ENCODE peak calls at places on chromosomes 2 and 18, in nine cellular contexts. One of them, this sample, is unnamed.
A peak's percentile ranks its signal among the peaks of the same experiment; 100 is the strongest.

GRCh38 chr2:222468338-222468737 is 44.0 kb downstream of the SGPP2 start:
- DNase-seq in Ammon's horn: no peak
- DNase-seq in AG04449: no peak
- DNase-seq in iPS-NIHi11: no peak
- DNase-seq in NCI-H1105: no peak
- DNase-seq in cardiac fibroblast: peak; percentile 33
- DNase-seq in dermis blood vessel endothelial cell: peak; percentile 64
- DNase-seq in activated CD4-positive, alpha-beta T cell treated with anti-CD3 and anti-CD28 coated beads, Interleukin-2, amount 10 ng/mL, durations not matched to agents 7 days and 5 days: no peak
- DNase-seq in AG09319: no peak
- DNase-seq in this sample: no peak

GRCh38 chr2:232600053-232600773 is 33.2 kb upstream of the EFHD1 start:
- DNase-seq in Ammon's horn: no peak
- DNase-seq in AG04449: no peak
- DNase-seq in iPS-NIHi11: peak; percentile 36
- DNase-seq in NCI-H1105: no peak
- DNase-seq in cardiac fibroblast: no peak
- DNase-seq in dermis blood vessel endothelial cell: no peak
- DNase-seq in activated CD4-positive, alpha-beta T cell treated with anti-CD3 and anti-CD28 coated beads, Interleukin-2, amount 10 ng/mL, durations not matched to agents 7 days and 5 days: no peak
- DNase-seq in AG09319: no peak
- DNase-seq in this sample: no peak

GRCh38 chr2:138922973-138923563 is 142.9 kb upstream of the NXPH2 start:
- DNase-seq in Ammon's horn: peak; percentile 15
- DNase-seq in AG04449: no peak
- DNase-seq in iPS-NIHi11: no peak
- DNase-seq in NCI-H1105: no peak
- DNase-seq in cardiac fibroblast: peak; percentile 47
- DNase-seq in dermis blood vessel endothelial cell: peak; percentile 13
- DNase-seq in activated CD4-positive, alpha-beta T cell treated with anti-CD3 and anti-CD28 coated beads, Interleukin-2, amount 10 ng/mL, durations not matched to agents 7 days and 5 days: no peak
- DNase-seq in AG09319: no peak
- DNase-seq in this sample: peak; percentile 47

GRCh38 chr2:98935777-98936132 is 270 bp downstream of the CRACDL start:
- DNase-seq in Ammon's horn: no peak
- DNase-seq in AG04449: no peak
- DNase-seq in iPS-NIHi11: no peak
- DNase-seq in NCI-H1105: no peak
- DNase-seq in cardiac fibroblast: no peak
- DNase-seq in dermis blood vessel endothelial cell: no peak
- DNase-seq in activated CD4-positive, alpha-beta T cell treated with anti-CD3 and anti-CD28 coated beads, Interleukin-2, amount 10 ng/mL, durations not matched to agents 7 days and 5 days: no peak
- DNase-seq in AG09319: no peak
- DNase-seq in this sample: no peak

GRCh38 chr2:6919912-6920905 is 3.0 kb downstream of the RNF144A start:
- DNase-seq in Ammon's horn: no peak
- DNase-seq in AG04449: no peak
- DNase-seq in iPS-NIHi11: no peak
- DNase-seq in NCI-H1105: no peak
- DNase-seq in cardiac fibroblast: no peak
- DNase-seq in dermis blood vessel endothelial cell: no peak
- DNase-seq in activated CD4-positive, alpha-beta T cell treated with anti-CD3 and anti-CD28 coated beads, Interleukin-2, amount 10 ng/mL, durations not matched to agents 7 days and 5 days: no peak
- DNase-seq in AG09319: no peak
- DNase-seq in this sample: no peak

GRCh38 chr2:183148967-183149366 is 24.7 kb downstream of the NUP35 start:
- DNase-seq in Ammon's horn: no peak
- DNase-seq in AG04449: no peak
- DNase-seq in iPS-NIHi11: no peak
- DNase-seq in NCI-H1105: no peak
- DNase-seq in cardiac fibroblast: no peak
- DNase-seq in dermis blood vessel endothelial cell: no peak
- DNase-seq in activated CD4-positive, alpha-beta T cell treated with anti-CD3 and anti-CD28 coated beads, Interleukin-2, amount 10 ng/mL, durations not matched to agents 7 days and 5 days: no peak
- DNase-seq in AG09319: no peak
- DNase-seq in this sample: no peak

GRCh38 chr2:198930170-198930569 is 527.6 kb downstream of the SATB2 start:
- DNase-seq in Ammon's horn: no peak
- DNase-seq in AG04449: no peak
- DNase-seq in iPS-NIHi11: no peak
- DNase-seq in NCI-H1105: no peak
- DNase-seq in cardiac fibroblast: no peak
- DNase-seq in dermis blood vessel endothelial cell: no peak
- DNase-seq in activated CD4-positive, alpha-beta T cell treated with anti-CD3 and anti-CD28 coated beads, Interleukin-2, amount 10 ng/mL, durations not matched to agents 7 days and 5 days: no peak
- DNase-seq in AG09319: peak; percentile 0
- DNase-seq in this sample: peak; percentile 4

GRCh38 chr18:46062781-46063180 is 9.3 kb downstream of the PSTPIP2 start:
- DNase-seq in Ammon's horn: no peak
- DNase-seq in AG04449: no peak
- DNase-seq in iPS-NIHi11: no peak
- DNase-seq in NCI-H1105: no peak
- DNase-seq in cardiac fibroblast: no peak
- DNase-seq in dermis blood vessel endothelial cell: no peak
- DNase-seq in activated CD4-positive, alpha-beta T cell treated with anti-CD3 and anti-CD28 coated beads, Interleukin-2, amount 10 ng/mL, durations not matched to agents 7 days and 5 days: no peak
- DNase-seq in AG09319: no peak
- DNase-seq in this sample: no peak

GRCh38 chr2:214069254-214069653 is 341.6 kb upstream of the VWC2L start:
- DNase-seq in Ammon's horn: peak; percentile 67
- DNase-seq in AG04449: peak; percentile 70
- DNase-seq in iPS-NIHi11: no peak
- DNase-seq in NCI-H1105: no peak
- DNase-seq in cardiac fibroblast: peak; percentile 77
- DNase-seq in dermis blood vessel endothelial cell: peak; percentile 1
- DNase-seq in activated CD4-positive, alpha-beta T cell treated with anti-CD3 and anti-CD28 coated beads, Interleukin-2, amount 10 ng/mL, durations not matched to agents 7 days and 5 days: no peak
- DNase-seq in AG09319: peak; percentile 57
- DNase-seq in this sample: peak; percentile 94

GRCh38 chr2:211328126-211328525 is 771.7 kb downstream of the CPS1 start:
- DNase-seq in Ammon's horn: no peak
- DNase-seq in AG04449: no peak
- DNase-seq in iPS-NIHi11: no peak
- DNase-seq in NCI-H1105: no peak
- DNase-seq in cardiac fibroblast: no peak
- DNase-seq in dermis blood vessel endothelial cell: no peak
- DNase-seq in activated CD4-positive, alpha-beta T cell treated with anti-CD3 and anti-CD28 coated beads, Interleukin-2, amount 10 ng/mL, durations not matched to agents 7 days and 5 days: no peak
- DNase-seq in AG09319: no peak
- DNase-seq in this sample: no peak

GRCh38 chr2:229350928-229351327 is 79.8 kb upstream of the PID1 start:
- DNase-seq in Ammon's horn: no peak
- DNase-seq in AG04449: no peak
- DNase-seq in iPS-NIHi11: no peak
- DNase-seq in NCI-H1105: no peak
- DNase-seq in cardiac fibroblast: peak; percentile 37
- DNase-seq in dermis blood vessel endothelial cell: no peak
- DNase-seq in activated CD4-positive, alpha-beta T cell treated with anti-CD3 and anti-CD28 coated beads, Interleukin-2, amount 10 ng/mL, durations not matched to agents 7 days and 5 days: no peak
- DNase-seq in AG09319: no peak
- DNase-seq in this sample: no peak

GRCh38 chr2:25078171-25079049 is 36.5 kb downstream of the EFR3B start:
- DNase-seq in Ammon's horn: no peak
- DNase-seq in AG04449: peak; percentile 23
- DNase-seq in iPS-NIHi11: no peak
- DNase-seq in NCI-H1105: peak; percentile 70
- DNase-seq in cardiac fibroblast: peak; percentile 45
- DNase-seq in dermis blood vessel endothelial cell: peak; percentile 92
- DNase-seq in activated CD4-positive, alpha-beta T cell treated with anti-CD3 and anti-CD28 coated beads, Interleukin-2, amount 10 ng/mL, durations not matched to agents 7 days and 5 days: no peak
- DNase-seq in AG09319: no peak
- DNase-seq in this sample: peak; percentile 22

GRCh38 chr2:33513480-33513879 is 37.0 kb downstream of the RASGRP3 start:
- DNase-seq in Ammon's horn: no peak
- DNase-seq in AG04449: no peak
- DNase-seq in iPS-NIHi11: no peak
- DNase-seq in NCI-H1105: no peak
- DNase-seq in cardiac fibroblast: no peak
- DNase-seq in dermis blood vessel endothelial cell: no peak
- DNase-seq in activated CD4-positive, alpha-beta T cell treated with anti-CD3 and anti-CD28 coated beads, Interleukin-2, amount 10 ng/mL, durations not matched to agents 7 days and 5 days: no peak
- DNase-seq in AG09319: no peak
- DNase-seq in this sample: no peak

GRCh38 chr2:197846789-197847188 is 42.4 kb downstream of the PLCL1 start:
- DNase-seq in Ammon's horn: no peak
- DNase-seq in AG04449: peak; percentile 52
- DNase-seq in iPS-NIHi11: no peak
- DNase-seq in NCI-H1105: no peak
- DNase-seq in cardiac fibroblast: peak; percentile 24
- DNase-seq in dermis blood vessel endothelial cell: no peak
- DNase-seq in activated CD4-positive, alpha-beta T cell treated with anti-CD3 and anti-CD28 coated beads, Interleukin-2, amount 10 ng/mL, durations not matched to agents 7 days and 5 days: no peak
- DNase-seq in AG09319: no peak
- DNase-seq in this sample: no peak

GRCh38 chr2:206158563-206159345 is 490 bp downstream of the NDUFS1 start:
- DNase-seq in Ammon's horn: no peak
- DNase-seq in AG04449: no peak
- DNase-seq in iPS-NIHi11: no peak
- DNase-seq in NCI-H1105: no peak
- DNase-seq in cardiac fibroblast: peak; percentile 31
- DNase-seq in dermis blood vessel endothelial cell: peak; percentile 56
- DNase-seq in activated CD4-positive, alpha-beta T cell treated with anti-CD3 and anti-CD28 coated beads, Interleukin-2, amount 10 ng/mL, durations not matched to agents 7 days and 5 days: no peak
- DNase-seq in AG09319: no peak
- DNase-seq in this sample: peak; percentile 35

GRCh38 chr2:217942731-217943335 is 60.0 kb downstream of the TNS1 start:
- DNase-seq in Ammon's horn: peak; percentile 76
- DNase-seq in AG04449: no peak
- DNase-seq in iPS-NIHi11: no peak
- DNase-seq in NCI-H1105: no peak
- DNase-seq in cardiac fibroblast: no peak
- DNase-seq in dermis blood vessel endothelial cell: no peak
- DNase-seq in activated CD4-positive, alpha-beta T cell treated with anti-CD3 and anti-CD28 coated beads, Interleukin-2, amount 10 ng/mL, durations not matched to agents 7 days and 5 days: no peak
- DNase-seq in AG09319: no peak
- DNase-seq in this sample: peak; percentile 76

GRCh38 chr2:12277305-12278034 is 439.3 kb upstream of the TRIB2 start:
- DNase-seq in Ammon's horn: no peak
- DNase-seq in AG04449: no peak
- DNase-seq in iPS-NIHi11: no peak
- DNase-seq in NCI-H1105: no peak
- DNase-seq in cardiac fibroblast: peak; percentile 60
- DNase-seq in dermis blood vessel endothelial cell: no peak
- DNase-seq in activated CD4-positive, alpha-beta T cell treated with anti-CD3 and anti-CD28 coated beads, Interleukin-2, amount 10 ng/mL, durations not matched to agents 7 days and 5 days: no peak
- DNase-seq in AG09319: no peak
- DNase-seq in this sample: no peak

GRCh38 chr2:151091583-151091982 is 170.1 kb downstream of the RBM43 start:
- DNase-seq in Ammon's horn: peak; percentile 40
- DNase-seq in AG04449: no peak
- DNase-seq in iPS-NIHi11: no peak
- DNase-seq in NCI-H1105: no peak
- DNase-seq in cardiac fibroblast: no peak
- DNase-seq in dermis blood vessel endothelial cell: no peak
- DNase-seq in activated CD4-positive, alpha-beta T cell treated with anti-CD3 and anti-CD28 coated beads, Interleukin-2, amount 10 ng/mL, durations not matched to agents 7 days and 5 days: no peak
- DNase-seq in AG09319: no peak
- DNase-seq in this sample: no peak

GRCh38 chr2:218301176-218301819 is 9.0 kb upstream of the TMBIM1 start:
- DNase-seq in Ammon's horn: peak; percentile 88
- DNase-seq in AG04449: no peak
- DNase-seq in iPS-NIHi11: peak; percentile 79
- DNase-seq in NCI-H1105: peak; percentile 80
- DNase-seq in cardiac fibroblast: peak; percentile 87
- DNase-seq in dermis blood vessel endothelial cell: peak; percentile 94
- DNase-seq in activated CD4-positive, alpha-beta T cell treated with anti-CD3 and anti-CD28 coated beads, Interleukin-2, amount 10 ng/mL, durations not matched to agents 7 days and 5 days: peak; percentile 95
- DNase-seq in AG09319: peak; percentile 54
- DNase-seq in this sample: peak; percentile 84

GRCh38 chr2:164873096-164873670 is 31.6 kb upstream of the COBLL1 start:
- DNase-seq in Ammon's horn: no peak
- DNase-seq in AG04449: no peak
- DNase-seq in iPS-NIHi11: no peak
- DNase-seq in NCI-H1105: no peak
- DNase-seq in cardiac fibroblast: no peak
- DNase-seq in dermis blood vessel endothelial cell: no peak
- DNase-seq in activated CD4-positive, alpha-beta T cell treated with anti-CD3 and anti-CD28 coated beads, Interleukin-2, amount 10 ng/mL, durations not matched to agents 7 days and 5 days: no peak
- DNase-seq in AG09319: no peak
- DNase-seq in this sample: no peak

GRCh38 chr2:102060792-102061191 is 69.0 kb downstream of the IL1R2 start:
- DNase-seq in Ammon's horn: no peak
- DNase-seq in AG04449: no peak
- DNase-seq in iPS-NIHi11: no peak
- DNase-seq in NCI-H1105: no peak
- DNase-seq in cardiac fibroblast: no peak
- DNase-seq in dermis blood vessel endothelial cell: no peak
- DNase-seq in activated CD4-positive, alpha-beta T cell treated with anti-CD3 and anti-CD28 coated beads, Interleukin-2, amount 10 ng/mL, durations not matched to agents 7 days and 5 days: no peak
- DNase-seq in AG09319: no peak
- DNase-seq in this sample: no peak

GRCh38 chr2:51710222-51710621 is 678.3 kb upstream of the NRXN1 start:
- DNase-seq in Ammon's horn: peak; percentile 1
- DNase-seq in AG04449: no peak
- DNase-seq in iPS-NIHi11: peak; percentile 61
- DNase-seq in NCI-H1105: no peak
- DNase-seq in cardiac fibroblast: no peak
- DNase-seq in dermis blood vessel endothelial cell: peak; percentile 14
- DNase-seq in activated CD4-positive, alpha-beta T cell treated with anti-CD3 and anti-CD28 coated beads, Interleukin-2, amount 10 ng/mL, durations not matched to agents 7 days and 5 days: no peak
- DNase-seq in AG09319: no peak
- DNase-seq in this sample: no peak

This sample was measured in myocyte.